ENCODE peak calls at places on chromosomes 2 and 18, in eight cellular contexts. Y is CD8-positive, alpha-beta T cell; R is stomach; F is MM.1S; E is bronchial epithelial cell; Z is brain microvascular endothelial cell; I is neural progenitor cell; P is dorsolateral prefrontal cortex. K is an unnamed sample.
A peak's percentile ranks its signal among the peaks of the same experiment; 100 is the strongest.

GRCh38 chr18:11955299-11956029 is 25.8 kb upstream of the IMPA2 start:
- DNase-seq in Y (no peak), R (no peak), F (no peak), E (peak; percentile 74), Z (peak; percentile 83), I (no peak), P (no peak), K (peak; percentile 83)

GRCh38 chr2:27920148-27920885 is 29.8 kb downstream of the BABAM2 start:
- DNase-seq in Y (no peak), R (no peak), F (no peak), E (peak; percentile 78), Z (peak; percentile 47), I (no peak), P (no peak), K (no peak)

GRCh38 chr2:223633656-223634055 is 31.5 kb upstream of the SCG2 start:
- DNase-seq in Y (no peak), R (no peak), F (no peak), E (no peak), Z (no peak), I (no peak), P (no peak), K (peak; percentile 29)

GRCh38 chr2:133418671-133419070 is 149.6 kb downstream of the NCKAP5 start:
- DNase-seq in Y (no peak), R (no peak), F (no peak), E (no peak), Z (no peak), I (no peak), P (no peak), K (no peak)

GRCh38 chr2:134371041-134371440 is 117.2 kb downstream of the MGAT5 start:
- DNase-seq in Y (no peak), R (no peak), F (no peak), E (no peak), Z (no peak), I (no peak), P (no peak), K (peak; percentile 46)

GRCh38 chr2:5915926-5916325 is 223.7 kb downstream of the SOX11 start:
- DNase-seq in Y (no peak), R (peak; percentile 67), F (peak; percentile 40), E (no peak), Z (peak; percentile 40), I (peak; percentile 48), P (no peak), K (peak; percentile 10)

GRCh38 chr2:199458806-199459285 is 1.1 kb upstream of the SATB2 start:
- DNase-seq in Y (peak; percentile 10), R (no peak), F (no peak), E (no peak), Z (no peak), I (no peak), P (no peak), K (no peak)

GRCh38 chr2:69381337-69381737 is 5.7 kb downstream of the GFPT1 start:
- DNase-seq in Y (no peak), R (no peak), F (no peak), E (no peak), Z (peak; percentile 29), I (no peak), P (no peak), K (peak; percentile 29)

GRCh38 chr2:79935046-79935729 is 369.4 kb downstream of the LRRTM1 start:
- DNase-seq in Y (no peak), R (no peak), F (no peak), E (no peak), Z (no peak), I (no peak), P (no peak), K (no peak)

GRCh38 chr18:63177259-63177658 is 142.3 kb downstream of the BCL2 start:
- DNase-seq in Y (no peak), R (no peak), F (no peak), E (no peak), Z (no peak), I (no peak), P (no peak), K (no peak)

GRCh38 chr18:63179422-63179821 is 140.1 kb downstream of the BCL2 start:
- DNase-seq in Y (no peak), R (no peak), F (no peak), E (no peak), Z (no peak), I (no peak), P (no peak), K (no peak)

GRCh38 chr18:63180333-63180732 is 139.2 kb downstream of the BCL2 start:
- DNase-seq in Y (no peak), R (no peak), F (no peak), E (no peak), Z (no peak), I (peak; percentile 20), P (no peak), K (no peak)

GRCh38 chr18:63177822-63178525 is 141.6 kb downstream of the BCL2 start:
- DNase-seq in Y (no peak), R (no peak), F (no peak), E (no peak), Z (no peak), I (no peak), P (no peak), K (no peak)

GRCh38 chr18:63178526-63178880 is 141.1 kb downstream of the BCL2 start:
- DNase-seq in Y (no peak), R (no peak), F (no peak), E (no peak), Z (no peak), I (peak; percentile 38), P (no peak), K (no peak)
- TF ChIP-seq CTCF in Y (no peak), R (no peak), F (no peak), E (no peak), Z (no peak), I (no peak), P (no peak), K (no peak)

DNA sequence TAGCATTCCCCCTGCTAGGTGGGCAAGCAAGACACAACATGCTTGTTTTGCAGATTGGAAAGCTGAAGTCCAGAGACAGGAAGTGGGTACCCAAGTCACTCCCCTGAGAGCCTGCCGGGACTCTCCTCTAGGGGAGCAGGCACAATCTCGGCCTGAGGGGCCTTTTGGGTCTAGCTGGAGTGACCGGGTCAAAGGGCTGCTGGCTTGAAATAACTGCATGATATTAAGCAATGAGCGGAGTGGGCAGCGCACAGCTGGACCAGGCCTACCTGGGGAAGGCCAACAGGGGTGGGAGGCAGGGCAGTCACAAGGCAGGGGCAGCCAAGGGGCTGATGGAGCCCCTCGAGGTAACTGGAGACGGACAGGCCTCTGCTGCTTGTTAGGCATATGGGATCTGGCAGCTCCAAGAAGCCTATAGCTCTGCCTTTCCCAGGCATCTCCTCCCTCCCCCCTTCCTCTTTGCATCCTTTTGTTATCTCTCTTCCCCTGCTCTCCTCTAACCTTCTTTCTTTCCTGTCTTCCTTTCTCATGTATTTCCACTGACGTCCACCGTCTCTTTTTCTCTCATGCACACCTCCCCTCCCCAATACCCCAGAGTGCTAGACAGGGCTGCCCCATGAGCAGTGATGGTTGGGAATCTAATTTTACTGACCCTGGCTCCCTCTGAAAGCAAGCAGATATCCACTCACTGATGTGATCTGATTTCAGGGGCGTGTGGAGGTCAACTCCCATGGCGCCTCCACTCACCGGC is 237.5 kb downstream of the LOXHD1 start:
- DNase-seq in Y (no peak), R (no peak), F (no peak), E (no peak), Z (no peak), I (peak; percentile 31), P (no peak), K (no peak)
- TF ChIP-seq CTCF in Y (no peak), R (no peak), F (no peak), E (no peak), Z (no peak), I (no peak), P (no peak), K (no peak)

DNA sequence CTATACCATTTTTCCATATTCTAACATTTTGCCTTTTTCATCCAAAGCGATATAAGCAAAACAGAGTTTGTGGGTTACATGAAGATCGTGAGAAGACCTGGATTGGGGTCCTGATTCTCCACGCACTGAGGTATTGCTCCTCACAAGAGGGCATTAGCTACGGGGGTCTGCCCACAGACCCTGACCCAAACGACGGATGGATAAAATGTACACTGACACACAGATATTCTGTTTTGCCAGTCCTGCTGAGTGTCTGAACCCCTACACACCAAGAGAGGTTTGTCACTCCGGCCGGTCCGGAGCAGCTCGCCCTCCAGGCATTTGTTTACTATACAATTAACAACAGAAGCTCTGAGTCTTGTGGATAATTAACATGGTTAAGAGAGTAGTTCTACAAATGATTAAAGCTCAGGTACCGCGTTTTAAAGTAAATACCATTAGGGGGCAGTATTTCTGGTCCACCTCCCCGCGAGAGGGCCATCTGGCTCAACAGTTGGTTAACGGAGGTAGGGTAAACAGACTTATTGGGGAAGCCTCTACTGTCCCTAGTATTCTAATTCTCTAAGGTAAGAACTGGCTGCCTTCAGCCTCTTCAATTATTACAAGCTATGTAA is 28.4 kb downstream of the SCYGR8 start:
- DNase-seq in Y (no peak), R (no peak), F (no peak), E (no peak), Z (no peak), I (peak; percentile 37), P (no peak), K (no peak)
- TF ChIP-seq CTCF in Y (no peak), R (no peak), F (peak; percentile 29), E (no peak), Z (peak; percentile 39), I (peak; percentile 58), P (no peak), K (peak; percentile 23)

GRCh38 chr2:241842067-241842415 is 16.7 kb downstream of the PDCD1 start:
- DNase-seq in Y (no peak), R (no peak), F (no peak), E (no peak), Z (no peak), I (no peak), P (no peak), K (no peak)

GRCh38 chr2:241844831-241845578 is 13.7 kb downstream of the PDCD1 start:
- DNase-seq in Y (no peak), R (no peak), F (no peak), E (no peak), Z (no peak), I (no peak), P (no peak), K (no peak)

GRCh38 chr2:241843321-241844065 is 15.2 kb downstream of the PDCD1 start:
- DNase-seq in Y (no peak), R (no peak), F (no peak), E (no peak), Z (no peak), I (no peak), P (no peak), K (no peak)

GRCh38 chr2:241842620-241843211 is 16.0 kb downstream of the PDCD1 start:
- DNase-seq in Y (peak; percentile 67), R (peak; percentile 50), F (peak; percentile 45), E (no peak), Z (no peak), I (no peak), P (no peak), K (no peak)

GRCh38 chr2:241844066-241844728 is 14.5 kb downstream of the PDCD1 start:
- DNase-seq in Y (peak; percentile 79), R (peak; percentile 77), F (peak; percentile 65), E (peak; percentile 4), Z (no peak), I (peak; percentile 79), P (no peak), K (peak; percentile 26)
- TF ChIP-seq CTCF in Y (no peak), R (no peak), F (no peak), E (no peak), Z (no peak), I (no peak), P (no peak), K (no peak)

GRCh38 chr2:106534471-106534870 is 47.3 kb downstream of the CD8B2 start:
- DNase-seq in Y (no peak), R (no peak), F (no peak), E (no peak), Z (no peak), I (no peak), P (no peak), K (no peak)
- TF ChIP-seq CTCF in Y (no peak), R (no peak), F (no peak), E (no peak), Z (no peak), I (no peak), P (no peak), K (no peak)

K was measured in AG10803.